ENCODE peak calls at places on chromosomes 6 and 20, in ten cellular contexts. B is activated CD8-positive, alpha-beta memory T cell treated with anti-CD3 and anti-CD28 coated beads for 4 hours; V is ecto neural progenitor cell; E is ACHN; Z is mesenteric fat pad; L is GM23248; H is fibroblast of the conjunctiva; C is HL-60; T is stimulated activated CD4-positive, alpha-beta T cell treated with anti-CD3 and anti-CD28 coated beads, TNF-alpha, amount 100 ng/mL, for 24 hours; S is SK-N-SH. M is an unnamed sample.

GRCh38 chr20:59006864-59007757 is at the start of gene CTSZ:
- DNase-seq in V (peak), B (no peak), L (peak), C (peak), S (no peak), Z (peak), E (peak), T (no peak), H (peak), M (no peak)

GRCh38 chr6:112049051-112049799 is 4.7 kb upstream of the CCN6 start:
- DNase-seq in Z (no peak), S (no peak), E (no peak), B (no peak), V (no peak), C (no peak), L (peak), H (no peak), T (no peak), M (no peak)

GRCh38 chr6:83868639-83869038 is 9.2 kb downstream of the CYB5R4 start:
- DNase-seq in H (peak), B (no peak), V (no peak), L (peak), S (no peak), Z (no peak), T (no peak), E (no peak), C (no peak), M (no peak)

GRCh38 chr6:127164009-127164408 is 45.5 kb downstream of the RSPO3 start:
- DNase-seq in C (no peak), V (no peak), S (no peak), B (no peak), H (no peak), Z (no peak), T (no peak), L (no peak), E (no peak), M (no peak)

GRCh38 chr20:47315339-47315662 is 41.2 kb downstream of the ZMYND8 start:
- DNase-seq in B (no peak), V (no peak), H (no peak), L (peak), T (no peak), C (no peak), E (no peak), S (no peak), Z (no peak), M (no peak)

GRCh38 chr6:30613251-30614043 is 3.6 kb downstream of the PPP1R10 start:
- DNase-seq in T (no peak), B (no peak), C (no peak), H (no peak), S (no peak), Z (no peak), L (peak), E (no peak), V (no peak), M (no peak)

GRCh38 chr6:149273318-149273717 is 44.2 kb upstream of the TAB2 start:
- DNase-seq in T (no peak), H (no peak), B (no peak), C (peak), S (no peak), L (no peak), V (no peak), E (no peak), Z (no peak), M (no peak)

GRCh38 chr20:35173576-35174192 is 1.8 kb downstream of the PROCR start:
- DNase-seq in B (no peak), Z (no peak), T (no peak), C (no peak), S (no peak), H (no peak), V (no peak), E (no peak), L (peak), M (no peak)

GRCh38 chr6:33975631-33976424 is 170.1 kb downstream of the GRM4 start:
- DNase-seq in C (no peak), S (peak), T (no peak), E (no peak), V (peak), L (no peak), Z (peak), B (no peak), H (no peak), M (no peak)

GRCh38 chr6:135419162-135419561 is 78.4 kb downstream of the AHI1 start:
- DNase-seq in L (peak), S (no peak), H (peak), Z (no peak), T (no peak), V (no peak), B (no peak), C (no peak), E (no peak), M (no peak)

GRCh38 chr20:22526512-22527012 is 57.8 kb downstream of the FOXA2 start:
- DNase-seq in H (no peak), Z (no peak), C (no peak), S (no peak), V (no peak), T (no peak), B (no peak), E (no peak), L (no peak), M (no peak)

GRCh38 chr6:169454204-169454871 is 200.7 kb upstream of the THBS2 start:
- DNase-seq in L (peak), T (no peak), V (no peak), E (no peak), B (no peak), S (no peak), H (peak), C (no peak), Z (no peak), M (peak)

GRCh38 chr6:168201383-168201782 is 118.2 kb downstream of the DACT2 start:
- DNase-seq in S (no peak), T (no peak), H (no peak), B (no peak), E (no peak), Z (peak), C (no peak), L (no peak), V (no peak), M (no peak)

GRCh38 chr6:168908166-168908565 is 345.5 kb downstream of the THBS2 start:
- DNase-seq in E (no peak), B (no peak), H (peak), C (no peak), Z (no peak), S (no peak), V (no peak), T (no peak), L (peak), M (no peak)

GRCh38 chr20:63698739-63699465 is 2.5 kb downstream of the TNFRSF6B start:
- DNase-seq in B (no peak), T (peak), Z (peak), L (peak), H (peak), V (no peak), C (no peak), S (peak), E (peak), M (peak)

GRCh38 chr6:119322715-119323350 is 26.7 kb downstream of the MAN1A1 start:
- DNase-seq in C (no peak), S (no peak), H (no peak), T (no peak), V (no peak), L (no peak), B (no peak), E (no peak), Z (no peak), M (no peak)

GRCh38 chr6:16969699-16970695 is 131.9 kb upstream of the STMND1 start:
- DNase-seq in S (no peak), C (no peak), B (no peak), V (no peak), H (peak), L (peak), Z (no peak), T (no peak), E (no peak), M (no peak)

GRCh38 chr6:137049095-137049494 is 4.3 kb upstream of the IL20RA start:
- DNase-seq in S (no peak), V (no peak), E (no peak), H (no peak), Z (no peak), C (no peak), T (no peak), L (no peak), B (no peak), M (no peak)

GRCh38 chr20:49278817-49279676 is 1.2 kb upstream of the ZNFX1 start:
- DNase-seq in E (no peak), Z (no peak), B (no peak), T (no peak), S (no peak), L (peak), V (no peak), C (peak), H (no peak), M (no peak)